ENCODE peak calls at places on chromosomes 12 and 14, in four cellular contexts. B, O, C and Y are unnamed samples.

GRCh38 chr14:31449971-31450610 is 7.2 kb downstream of the DTD2 start:
- DNase-seq in C (no peak), O (no peak), B (no peak), Y (peak; percentile 55)

GRCh38 chr12:53219116-53219955 is 12.3 kb upstream of the ITGB7 start:
- DNase-seq in B (no peak), C (no peak), O (no peak), Y (peak; percentile 61)

GRCh38 chr14:62162998-62163589 is 400.9 kb downstream of the SNAPC1 start:
- DNase-seq in O (no peak), C (no peak), B (no peak), Y (peak; percentile 51)

GRCh38 chr14:55111122-55111705 is 17.8 kb upstream of the LGALS3 start:
- DNase-seq in O (no peak), B (peak; percentile 46), C (no peak), Y (no peak)

GRCh38 chr14:92694807-92695206 is 53.6 kb downstream of the LGMN start:
- DNase-seq in O (no peak), C (no peak), B (no peak), Y (no peak)

GRCh38 chr14:65070710-65071033 is 31.6 kb downstream of the MAX start:
- DNase-seq in O (no peak), C (no peak), B (no peak), Y (no peak)

GRCh38 chr12:32135967-32136366 is 29.3 kb downstream of the BICD1 start:
- DNase-seq in B (no peak), O (no peak), C (no peak), Y (no peak)

GRCh38 chr12:50117057-50117622 is 5.1 kb downstream of the COX14 start:
- DNase-seq in C (no peak), O (no peak), B (peak; percentile 49), Y (no peak)

GRCh38 chr14:53792909-53793308 is 163.7 kb downstream of the BMP4 start:
- DNase-seq in B (no peak), C (no peak), O (no peak), Y (no peak)

GRCh38 chr12:103801709-103802585 is 39.1 kb downstream of the NT5DC3 start:
- DNase-seq in C (no peak), O (peak; percentile 45), B (peak; percentile 65), Y (peak; percentile 65)

GRCh38 chr12:4036872-4037271 is 163.7 kb upstream of the PARP11 start:
- DNase-seq in B (no peak), C (no peak), O (no peak), Y (no peak)

GRCh38 chr12:108854453-108855283 is 2.7 kb downstream of the SSH1 start:
- DNase-seq in O (peak; percentile 74), B (peak; percentile 85), C (no peak), Y (no peak)

GRCh38 chr12:55400229-55400628 is at the start of gene OR6C65:
- DNase-seq in O (no peak), B (no peak), C (no peak), Y (no peak)

GRCh38 chr14:36580141-36580855 is 2.1 kb downstream of the NKX2-8 start:
- DNase-seq in B (no peak), C (no peak), O (no peak), Y (no peak)

GRCh38 chr12:48927261-48927660 is 2.0 kb upstream of the FKBP11 start:
- DNase-seq in C (no peak), B (no peak), O (no peak), Y (no peak)

GRCh38 chr14:20836668-20837338 is 34.2 kb upstream of the RNASE1 start:
- DNase-seq in C (no peak), O (no peak), B (no peak), Y (peak; percentile 42)

GRCh38 chr12:24754690-24755638 is 193.9 kb downstream of the BCAT1 start:
- DNase-seq in C (no peak), O (no peak), B (no peak), Y (no peak)

GRCh38 chr14:55749946-55750345 is 169.9 kb downstream of the KTN1 start:
- DNase-seq in B (no peak), C (no peak), O (no peak), Y (no peak)

GRCh38 chr14:35474323-35474722 is 59.6 kb upstream of the INSM2 start:
- DNase-seq in C (no peak), B (no peak), O (no peak), Y (no peak)

GRCh38 chr12:124852329-124852831 is 11.3 kb downstream of the SCARB1 start:
- DNase-seq in O (no peak), B (peak; percentile 79), C (peak; percentile 69), Y (peak; percentile 92)

GRCh38 chr12:3218150-3218845 is 141.1 kb downstream of the TSPAN9 start:
- DNase-seq in C (peak; percentile 88), B (peak; percentile 93), O (peak; percentile 93), Y (peak; percentile 60)

GRCh38 chr12:34395056-34396005 is 373.0 kb downstream of the ALG10 start:
- DNase-seq in B (peak; percentile 46), O (peak; percentile 9), C (peak; percentile 5), Y (no peak)

GRCh38 chr14:60651936-60652673 is 2.8 kb upstream of the SIX1 start:
- DNase-seq in C (no peak), O (no peak), B (no peak), Y (no peak)

GRCh38 chr12:123269395-123269892 is 2.2 kb downstream of the CDK2AP1 start:
- DNase-seq in O (peak; percentile 66), B (peak; percentile 88), C (peak; percentile 66), Y (no peak)

GRCh38 chr14:41636492-41637392 is 30.1 kb downstream of the LRFN5 start:
- DNase-seq in C (no peak), B (no peak), O (no peak), Y (no peak)

GRCh38 chr14:20460458-20461229 is 590 bp downstream of the PIP4P1 start:
- DNase-seq in B (peak; percentile 76), O (peak; percentile 31), C (peak; percentile 36), Y (no peak)

GRCh38 chr14:69658664-69659261 is 47.4 kb downstream of the SUSD6 start:
- DNase-seq in O (no peak), C (no peak), B (no peak), Y (peak; percentile 46)

GRCh38 chr14:49992901-49993335 is 100.0 kb downstream of the ARF6 start:
- DNase-seq in O (no peak), C (no peak), B (no peak), Y (no peak)

GRCh38 chr12:5114436-5114835 is 70.8 kb downstream of the KCNA5 start:
- DNase-seq in B (no peak), O (no peak), C (no peak), Y (no peak)

DNA sequence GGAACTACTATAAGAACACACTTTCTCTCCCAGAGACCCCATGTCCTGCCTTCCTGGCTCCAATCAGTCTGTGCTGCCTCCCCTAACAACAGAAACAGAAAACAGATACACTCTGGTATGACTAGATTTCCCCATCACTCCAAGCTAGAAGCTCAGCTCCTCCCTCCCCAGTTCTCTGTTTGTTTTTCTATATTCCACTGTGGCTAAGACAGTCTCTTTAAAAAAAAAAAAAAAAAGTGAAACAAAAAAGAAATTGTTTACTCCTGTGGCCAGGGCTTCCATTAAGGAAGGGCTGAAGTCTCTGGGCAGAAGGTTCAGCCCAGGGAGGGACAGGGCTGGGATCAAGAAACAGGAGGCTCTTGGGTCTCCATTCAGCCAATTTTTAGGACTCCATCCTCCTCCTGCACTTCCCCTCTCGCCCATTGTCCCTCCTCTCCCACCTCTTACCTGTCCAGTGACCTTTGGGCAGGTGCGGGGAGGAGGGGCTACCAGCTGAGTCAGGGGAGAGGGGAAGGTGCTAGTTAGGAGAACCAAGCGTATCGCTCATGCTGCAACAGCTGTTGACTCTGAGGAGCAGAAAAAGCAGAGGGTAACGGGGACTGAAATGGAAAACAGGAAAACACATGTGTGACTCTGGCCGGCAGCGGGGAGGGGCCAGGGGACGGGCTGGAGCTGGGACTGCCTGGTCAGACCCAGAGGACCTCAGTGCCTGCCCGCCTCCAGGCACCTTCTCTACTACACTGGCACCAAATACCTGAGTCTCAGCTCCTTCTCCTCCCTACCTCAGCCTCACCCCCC is 4.2 kb upstream of the SLC7A7 start:
- DNase-seq in O (no peak), C (no peak), B (peak; percentile 74), Y (no peak)
- TF ChIP-seq POLR2A in O (no peak), C (no peak), B (no peak), Y (no peak)

DNA sequence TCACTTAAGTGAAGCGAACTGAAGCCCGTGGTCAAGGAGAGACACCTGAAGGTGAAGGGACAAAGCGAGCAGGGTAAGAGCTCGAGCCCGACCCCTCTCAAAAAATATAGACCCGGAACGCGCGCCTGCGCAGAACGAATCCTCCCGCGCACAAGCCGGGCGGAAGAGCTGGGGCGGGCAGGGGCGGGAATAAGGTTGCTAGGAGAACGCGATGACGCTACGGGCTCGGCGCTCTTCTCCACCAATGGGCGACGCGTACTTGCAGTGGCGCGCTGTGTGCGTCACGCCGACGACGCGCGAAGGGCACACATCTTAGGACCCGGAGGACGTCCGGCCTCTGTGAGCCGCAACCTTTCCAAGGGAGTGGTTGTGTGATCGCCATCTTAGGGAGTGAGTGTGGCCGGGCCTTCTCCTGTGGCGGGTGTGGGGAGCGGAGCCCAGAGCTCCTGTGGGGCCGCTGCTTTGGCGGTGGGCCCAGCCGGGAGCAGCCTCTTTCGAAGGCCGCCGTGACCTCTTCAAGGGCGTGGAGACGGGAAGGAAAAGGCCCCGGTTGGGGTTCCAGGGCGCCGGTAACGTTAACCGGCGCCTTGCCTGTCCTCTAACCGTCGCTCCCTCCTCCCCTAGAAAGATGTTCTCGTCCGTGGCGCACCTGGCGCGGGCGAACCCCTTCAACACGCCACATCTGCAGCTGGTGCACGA is at the start of gene SLC25A3:
- DNase-seq in C (peak; percentile 97), B (peak; percentile 98), O (peak; percentile 96), Y (peak; percentile 100)
- TF ChIP-seq POLR2A in C (peak; percentile 92), B (peak; percentile 97), O (peak; percentile 97), Y (peak; percentile 99)

GRCh38 chr12:107356266-107356936 is 263.1 kb upstream of the CRY1 start:
- DNase-seq in B (no peak), C (no peak), O (no peak), Y (peak; percentile 11)
- TF ChIP-seq POLR2A in B (no peak), C (no peak), O (no peak), Y (no peak)

GRCh38 chr12:22047495-22047894 is 1.5 kb downstream of the CMAS start:
- DNase-seq in C (no peak), B (no peak), O (no peak), Y (no peak)

GRCh38 chr12:22048351-22049041 is 2.5 kb downstream of the CMAS start:
- DNase-seq in O (no peak), C (no peak), B (no peak), Y (no peak)

GRCh38 chr12:22043943-22044342 is 2.1 kb upstream of the CMAS start:
- DNase-seq in C (no peak), O (no peak), B (no peak), Y (no peak)

GRCh38 chr12:22046968-22047390 is 961 bp downstream of the CMAS start:
- DNase-seq in B (no peak), C (no peak), O (no peak), Y (no peak)

DNA sequence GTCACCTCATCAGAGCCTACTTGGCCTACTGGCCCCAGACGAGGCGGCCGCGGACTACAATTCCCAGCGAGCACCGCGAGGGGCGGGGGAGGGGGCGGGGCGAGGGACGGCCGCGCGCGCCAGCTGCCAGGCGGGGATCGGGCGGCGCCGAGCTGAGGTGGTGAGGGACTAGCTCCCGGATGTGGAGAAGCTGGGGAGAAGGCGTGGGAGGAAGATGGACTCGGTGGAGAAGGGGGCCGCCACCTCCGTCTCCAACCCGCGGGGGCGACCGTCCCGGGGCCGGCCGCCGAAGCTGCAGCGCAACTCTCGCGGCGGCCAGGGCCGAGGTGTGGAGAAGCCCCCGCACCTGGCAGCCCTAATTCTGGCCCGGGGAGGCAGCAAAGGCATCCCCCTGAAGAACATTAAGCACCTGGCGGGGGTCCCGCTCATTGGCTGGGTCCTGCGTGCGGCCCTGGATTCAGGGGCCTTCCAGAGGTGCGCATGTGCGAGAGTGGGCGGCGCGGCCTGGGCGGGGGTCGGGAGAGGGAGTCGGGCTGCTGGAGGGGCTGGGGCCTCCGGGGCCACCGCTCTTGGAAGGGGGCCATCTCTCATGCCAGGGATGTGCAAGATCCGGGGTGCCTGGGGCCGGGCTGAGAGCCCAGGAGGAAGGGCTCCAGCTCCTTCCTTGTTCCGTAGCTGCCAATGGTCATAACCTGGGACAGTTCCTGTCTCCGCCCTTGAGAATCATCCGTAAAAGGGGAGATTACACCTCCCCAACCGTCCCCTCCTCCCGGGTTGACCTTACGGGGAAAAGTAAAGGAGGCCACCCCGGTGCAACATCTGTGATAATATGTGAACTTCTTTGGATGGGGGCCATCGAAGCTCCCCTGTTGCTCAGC is at the start of gene CMAS:
- DNase-seq in O (peak; percentile 71), C (peak; percentile 85), B (peak; percentile 89), Y (peak; percentile 94)
- TF ChIP-seq POLR2A in O (peak; percentile 67), C (peak; percentile 58), B (peak; percentile 76), Y (peak; percentile 87)